ENCODE peak calls at places on chromosome 17, in four cellular contexts. B, V, S and M are unnamed samples.

GRCh38 chr17:34146440-34147043 is 108.5 kb upstream of the CCL2 start:
- DNase-seq in B (no peak), V (peak; percentile 82), S (peak; percentile 32), M (no peak)

GRCh38 chr17:30000755-30001257 is 59.4 kb downstream of the EFCAB5 start:
- DNase-seq in B (no peak), V (no peak), S (no peak), M (no peak)

GRCh38 chr17:83109793-83110645 is 30.6 kb downstream of the METRNL start:
- DNase-seq in B (peak; percentile 97), V (peak; percentile 96), S (peak; percentile 89), M (peak; percentile 97)

GRCh38 chr17:83065660-83066542 is 13.5 kb upstream of the METRNL start:
- DNase-seq in B (peak; percentile 77), V (peak; percentile 37), S (no peak), M (peak; percentile 37)

GRCh38 chr17:59812139-59812538 is 80.6 kb downstream of the TUBD1 start:
- DNase-seq in B (no peak), V (no peak), S (no peak), M (no peak)

GRCh38 chr17:35297666-35298065 is 54.8 kb downstream of the SLFN5 start:
- DNase-seq in B (no peak), V (no peak), S (no peak), M (no peak)

GRCh38 chr17:56599566-56599965 is 6.1 kb downstream of the NOG start:
- DNase-seq in B (no peak), V (no peak), S (no peak), M (no peak)

GRCh38 chr17:58785097-58785496 is 29.4 kb downstream of the PPM1E start:
- DNase-seq in B (no peak), V (no peak), S (no peak), M (no peak)

GRCh38 chr17:8941980-8942617 is 23.4 kb downstream of the PIK3R5 start:
- DNase-seq in B (no peak), V (no peak), S (no peak), M (no peak)

GRCh38 chr17:61408151-61409041 is 8.8 kb downstream of the TBX2 start:
- DNase-seq in B (peak; percentile 74), V (peak; percentile 51), S (no peak), M (peak; percentile 71)

GRCh38 chr17:81387235-81388060 is 7.8 kb upstream of the BAHCC1 start:
- DNase-seq in B (peak; percentile 91), V (peak; percentile 87), S (peak; percentile 51), M (peak; percentile 76)

GRCh38 chr17:44469676-44470075 is 33.5 kb downstream of the GPATCH8 start:
- DNase-seq in B (no peak), V (no peak), S (no peak), M (no peak)

GRCh38 chr17:28327031-28327607 is 8.1 kb downstream of the TMEM97 start:
- DNase-seq in B (no peak), V (no peak), S (no peak), M (peak; percentile 24)

GRCh38 chr17:36851230-36851629 is 86.0 kb upstream of the LHX1 start:
- DNase-seq in B (no peak), V (no peak), S (no peak), M (no peak)

GRCh38 chr17:63438092-63439051 is 7.7 kb downstream of the CYB561 start:
- DNase-seq in B (no peak), V (no peak), S (no peak), M (peak; percentile 48)
- H3K27ac ChIP-seq in B (no peak overlapping the region), V (no peak overlapping the region), S (peak overlapping the region; percentile 21), M (no peak overlapping the region)

DNA sequence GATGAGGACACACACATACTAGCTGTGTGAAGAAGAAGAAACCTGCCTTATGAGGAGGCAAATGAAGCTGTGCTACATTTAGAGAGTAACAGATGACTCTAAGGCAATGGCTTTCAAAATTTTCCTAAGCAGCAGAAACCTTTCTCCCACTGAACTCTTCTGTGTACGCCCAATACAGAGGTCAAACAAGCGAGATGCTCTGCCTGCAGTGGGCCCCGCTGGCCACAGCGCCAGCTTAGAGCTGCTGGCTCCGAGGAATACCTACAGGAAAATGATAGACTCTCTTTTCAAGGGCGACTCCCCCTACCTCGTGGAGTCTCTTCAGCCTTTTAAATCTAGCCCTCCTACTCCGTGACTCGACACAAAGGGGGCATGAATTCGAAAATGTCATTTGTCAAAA is 39.2 kb downstream of the GNA13 start:
- DNase-seq in B (no peak), V (peak; percentile 70), S (no peak), M (no peak)
- H3K4me1 ChIP-seq in B (peaks cover 5% of the 10 kb centered on the region), V (peaks cover 86% of the 10 kb centered on the region), S (no peaks in the 10 kb centered on the region), M (peaks cover 6% of the 10 kb centered on the region)

GRCh38 chr17:19014628-19015215 is 10.2 kb upstream of the FAM83G start:
- DNase-seq in B (peak; percentile 69), V (no peak), S (no peak), M (peak; percentile 68)

GRCh38 chr17:19012171-19013080 is 7.9 kb upstream of the FAM83G start:
- DNase-seq in B (peak; percentile 52), V (no peak), S (no peak), M (peak; percentile 57)

GRCh38 chr17:19013226-19013625 is 8.7 kb upstream of the FAM83G start:
- DNase-seq in B (peak; percentile 53), V (no peak), S (no peak), M (peak; percentile 54)

GRCh38 chr17:19015428-19015827 is 10.9 kb upstream of the FAM83G start:
- DNase-seq in B (peak; percentile 63), V (no peak), S (no peak), M (peak; percentile 57)

GRCh38 chr17:19013806-19014627 is 9.5 kb upstream of the FAM83G start:
- DNase-seq in B (peak; percentile 29), V (no peak), S (no peak), M (peak; percentile 22)
- H3K27ac ChIP-seq in B (no peak overlapping the region), V (no peak overlapping the region), S (no peak overlapping the region), M (no peak overlapping the region)

GRCh38 chr17:46127524-46127923 is 65.7 kb downstream of the KANSL1 start:
- DNase-seq in B (no peak), V (no peak), S (no peak), M (no peak)
- H3K4me1 ChIP-seq in B (peaks cover 13% of the 10 kb centered on the region), V (peaks cover 79% of the 10 kb centered on the region), S (no peaks in the 10 kb centered on the region), M (peaks cover 19% of the 10 kb centered on the region)